ENCODE peak calls at places on chromosomes 12 and 14, in five cellular contexts. Y, A, O, E and I are unnamed samples.

GRCh38 chr12:96026331-96026730 is 9.1 kb downstream of the LTA4H start:
- DNase-seq in O (no peak), E (no peak), Y (no peak), A (no peak), I (no peak)

GRCh38 chr14:99267871-99268775 is 3.9 kb downstream of the BCL11B start:
- DNase-seq in A (no peak), Y (no peak), O (no peak), E (no peak), I (no peak)

GRCh38 chr14:49769581-49770211 is 1.7 kb downstream of the KLHDC2 start:
- DNase-seq in O (no peak), E (no peak), Y (no peak), A (no peak), I (no peak)

GRCh38 chr12:111268738-111269572 is 99.9 kb downstream of the PHETA1 start:
- DNase-seq in Y (no peak), A (no peak), O (no peak), E (no peak), I (peak; percentile 50)

GRCh38 chr14:68458840-68459469 is 333.9 kb downstream of the ZFP36L1 start:
- DNase-seq in A (no peak), O (peak; percentile 95), Y (peak; percentile 78), E (no peak), I (no peak)

GRCh38 chr14:37153483-37153882 is 18.9 kb downstream of the SLC25A21 start:
- DNase-seq in E (no peak), A (no peak), O (no peak), Y (no peak), I (no peak)

GRCh38 chr12:130204441-130204840 is 42.2 kb downstream of the FZD10 start:
- DNase-seq in A (no peak), E (no peak), Y (peak; percentile 13), O (no peak), I (no peak)

GRCh38 chr14:77053046-77053841 is 24.7 kb upstream of the IRF2BPL start:
- DNase-seq in E (peak; percentile 82), O (no peak), Y (no peak), A (peak; percentile 71), I (peak; percentile 83)

GRCh38 chr12:11727133-11727664 is 77.7 kb downstream of the ETV6 start:
- DNase-seq in O (no peak), E (peak; percentile 74), Y (no peak), A (no peak), I (no peak)

GRCh38 chr14:93023039-93023438 is 92.7 kb downstream of the ITPK1 start:
- DNase-seq in Y (no peak), A (no peak), E (no peak), O (peak; percentile 28), I (no peak)

GRCh38 chr12:42103155-42103554 is 41.5 kb downstream of the GXYLT1 start:
- DNase-seq in E (no peak), O (no peak), Y (no peak), A (no peak), I (no peak)

GRCh38 chr12:122835693-122836026 is 403 bp downstream of the HIP1R start:
- DNase-seq in A (no peak), O (no peak), Y (no peak), E (no peak), I (peak; percentile 87)

GRCh38 chr14:33762462-33762861 is 188.4 kb downstream of the EGLN3 start:
- DNase-seq in Y (no peak), A (no peak), O (no peak), E (no peak), I (no peak)

GRCh38 chr14:90383731-90384542 is 12.9 kb upstream of the CALM1 start:
- DNase-seq in A (peak; percentile 55), E (peak; percentile 72), O (no peak), Y (peak; percentile 18), I (peak; percentile 38)

GRCh38 chr14:74425525-74426201 is 347 bp downstream of the SYNDIG1L start:
- DNase-seq in A (peak; percentile 25), Y (peak; percentile 70), E (no peak), O (no peak), I (peak; percentile 87)

GRCh38 chr12:131803995-131804521 is 24.1 kb upstream of the MMP17 start:
- DNase-seq in A (no peak), Y (no peak), E (no peak), O (no peak), I (no peak)

GRCh38 chr14:40004871-40005503 is 572.8 kb upstream of the FBXO33 start:
- DNase-seq in Y (no peak), O (no peak), A (no peak), E (no peak), I (no peak)
- TF ChIP-seq CTCF in Y (no peak), O (no peak), A (no peak), E (no peak), I (no peak)

GRCh38 chr12:117212563-117213190 is 22.4 kb upstream of the FBXO21 start:
- DNase-seq in Y (peak; percentile 73), O (peak; percentile 61), A (peak; percentile 56), E (no peak), I (peak; percentile 80)
- TF ChIP-seq CTCF in Y (peak; percentile 86), O (peak; percentile 83), A (peak; percentile 87), E (peak; percentile 87), I (peak; percentile 86)

GRCh38 chr12:66550626-66551025 is 128.2 kb downstream of the GRIP1 start:
- DNase-seq in Y (no peak), A (no peak), O (peak; percentile 40), E (no peak), I (no peak)

GRCh38 chr12:66552753-66553152 is 126.1 kb downstream of the GRIP1 start:
- DNase-seq in A (no peak), Y (no peak), E (no peak), O (peak; percentile 17), I (no peak)

DNA sequence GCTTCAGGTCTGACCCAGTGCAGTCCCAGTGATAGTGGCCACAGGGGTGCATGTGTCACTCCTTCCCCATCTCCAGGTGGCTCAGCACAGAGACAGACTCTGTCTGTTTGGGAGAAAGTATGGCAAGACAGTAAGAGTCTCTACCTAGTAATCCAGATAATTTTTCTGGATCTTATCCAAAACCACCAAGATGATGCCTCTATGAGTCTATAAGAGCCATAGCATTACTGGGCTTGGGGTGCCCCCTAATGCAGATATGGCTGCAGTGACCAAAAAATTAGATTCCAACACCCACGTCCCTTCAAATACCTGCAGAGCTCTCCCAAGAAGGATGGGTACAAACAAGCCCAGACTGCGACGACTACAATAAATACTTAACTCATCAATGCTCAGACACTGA is 123.8 kb downstream of the GRIP1 start:
- DNase-seq in E (no peak), A (no peak), Y (no peak), O (peak; percentile 51), I (no peak)
- TF ChIP-seq CTCF in E (no peak), A (no peak), Y (no peak), O (no peak), I (no peak)

GRCh38 chr12:102543494-102543893 is 63.1 kb upstream of the IGF1 start:
- DNase-seq in Y (no peak), A (no peak), E (no peak), O (no peak), I (no peak)
- TF ChIP-seq CTCF in Y (no peak), A (no peak), E (peak; percentile 52), O (no peak), I (peak; percentile 42)

GRCh38 chr12:107610030-107610859 is 75.4 kb upstream of the PWP1 start:
- DNase-seq in Y (peak; percentile 41), E (no peak), O (peak; percentile 34), A (no peak), I (peak; percentile 33)
- TF ChIP-seq CTCF in Y (peak; percentile 78), E (peak; percentile 82), O (peak; percentile 77), A (no peak), I (peak; percentile 70)

GRCh38 chr14:104665092-104665662 is 24.2 kb upstream of the INF2 start:
- DNase-seq in E (no peak), Y (no peak), O (no peak), A (no peak), I (peak; percentile 64)

GRCh38 chr14:104664588-104664987 is 24.8 kb upstream of the INF2 start:
- DNase-seq in O (no peak), E (no peak), Y (no peak), A (no peak), I (no peak)

GRCh38 chr14:104666981-104667380 is 22.4 kb upstream of the INF2 start:
- DNase-seq in O (no peak), E (no peak), A (no peak), Y (no peak), I (no peak)

GRCh38 chr14:104664107-104664506 is 25.3 kb upstream of the INF2 start:
- DNase-seq in O (no peak), A (no peak), E (no peak), Y (no peak), I (no peak)

GRCh38 chr14:104665663-104666522 is 23.5 kb upstream of the INF2 start:
- DNase-seq in Y (no peak), O (peak; percentile 25), E (peak; percentile 54), A (peak; percentile 28), I (no peak)
- TF ChIP-seq CTCF in Y (no peak), O (peak; percentile 74), E (peak; percentile 38), A (peak; percentile 69), I (peak; percentile 21)

GRCh38 chr12:115680967-115681366 is 596.5 kb downstream of the MED13L start:
- DNase-seq in O (no peak), Y (no peak), A (no peak), E (no peak), I (no peak)
- TF ChIP-seq CTCF in O (no peak), Y (no peak), A (no peak), E (no peak), I (no peak)